ENCODE peak calls at places on chromosomes 1 and 21, in five cellular contexts. P is CD4-positive, alpha-beta memory T cell; F is small intestine; I is mucosa of descending colon; Q is SJSA1. Z is an unnamed sample. For H3K4me1, the result is how much of the 10 kb centered on the place peaks cover.

GRCh38 chr1:1013105-1013921 is at the start of gene ISG15:
- DNase-seq in P (peak), F (peak), I (peak), Q (peak), Z (peak)

GRCh38 chr1:182633657-182634281 is 29.6 kb upstream of the RGS16 start:
- DNase-seq in P (no peak), F (peak), I (peak), Q (peak), Z (no peak)

GRCh38 chr1:161439280-161440232 is 65.7 kb upstream of the FCGR2A start:
- DNase-seq in P (no peak), F (peak), I (peak), Q (no peak), Z (no peak)

GRCh38 chr21:31855180-31855579 is 17.6 kb upstream of the HUNK start:
- DNase-seq in P (no peak), F (no peak), I (no peak), Q (no peak), Z (no peak)

GRCh38 chr1:16628361-16629111 is 15.2 kb upstream of the NBPF1 start:
- DNase-seq in P (no peak), F (no peak), I (peak), Q (no peak), Z (no peak)

GRCh38 chr1:43149889-43150288 is 22.2 kb downstream of the EBNA1BP2 start:
- DNase-seq in P (no peak), F (no peak), I (no peak), Q (no peak), Z (no peak)

GRCh38 chr1:228938248-228938891 is 203.1 kb downstream of the RHOU start:
- DNase-seq in P (no peak), F (peak), I (no peak), Q (no peak), Z (no peak)

GRCh38 chr21:31203371-31204054 is 140.5 kb downstream of the TIAM1 start:
- DNase-seq in P (no peak), F (no peak), I (no peak), Q (peak), Z (no peak)

GRCh38 chr21:31961704-31962103 is 88.9 kb downstream of the HUNK start:
- DNase-seq in P (no peak), F (no peak), I (no peak), Q (no peak), Z (no peak)

GRCh38 chr1:116573388-116574100 is 2.7 kb upstream of the CD58 start:
- DNase-seq in P (no peak), F (no peak), I (no peak), Q (no peak), Z (no peak)

GRCh38 chr1:1230656-1231399 is 973 bp downstream of the SDF4 start:
- DNase-seq in P (no peak), F (peak), I (peak), Q (peak), Z (no peak)

GRCh38 chr21:41232055-41232454 is 64.1 kb downstream of the BACE2 start:
- DNase-seq in P (no peak), F (no peak), I (no peak), Q (no peak), Z (no peak)

GRCh38 chr1:176183618-176184017 is 23.5 kb downstream of the COP1 start:
- DNase-seq in P (no peak), F (no peak), I (no peak), Q (peak), Z (no peak)

GRCh38 chr1:197773856-197774255 is 1.4 kb downstream of the DENND1B start:
- DNase-seq in P (no peak), F (peak), I (no peak), Q (no peak), Z (no peak)

GRCh38 chr21:45997495-45998275 is 16.1 kb downstream of the COL6A1 start:
- DNase-seq in P (peak), F (no peak), I (no peak), Q (no peak), Z (no peak)

GRCh38 chr1:200415693-200416593 is 6.1 kb upstream of the ZNF281 start:
- DNase-seq in P (no peak), F (no peak), I (no peak), Q (peak), Z (no peak)

DNA sequence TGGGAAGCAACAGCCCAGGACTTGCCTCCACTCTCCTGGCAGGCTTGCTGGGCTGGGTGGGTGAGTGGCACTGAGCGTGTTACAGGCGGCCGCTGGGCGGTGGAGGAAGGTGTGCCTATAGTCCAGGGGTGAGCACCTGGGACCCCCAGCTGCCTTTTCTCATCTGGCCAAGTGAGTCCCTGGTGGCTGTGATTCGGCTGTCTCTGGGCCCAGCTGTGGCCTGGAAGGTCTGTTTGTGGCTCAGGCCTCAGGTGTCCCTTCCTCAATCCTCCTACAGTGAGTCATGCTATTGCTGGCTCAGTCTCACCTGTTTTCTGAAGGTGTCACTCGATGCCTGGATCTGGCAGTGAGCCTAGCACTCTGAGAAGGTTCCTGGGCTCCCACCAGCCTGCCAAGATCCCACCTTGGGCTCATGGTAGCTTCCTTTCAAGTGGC is 564.2 kb downstream of the PTPRU start:
- DNase-seq in P (no peak), F (no peak), I (no peak), Q (no peak), Z (no peak)
- H3K4me1 ChIP-seq in P (under half), F (under half), I (under half), Q (under half), Z (under half)

GRCh38 chr1:186845581-186846210 is 16.9 kb downstream of the PLA2G4A start:
- DNase-seq in P (no peak), F (no peak), I (no peak), Q (no peak), Z (no peak)
- H3K4me1 ChIP-seq in P (under half), F (under half), I (under half), Q (under half), Z (under half)

DNA sequence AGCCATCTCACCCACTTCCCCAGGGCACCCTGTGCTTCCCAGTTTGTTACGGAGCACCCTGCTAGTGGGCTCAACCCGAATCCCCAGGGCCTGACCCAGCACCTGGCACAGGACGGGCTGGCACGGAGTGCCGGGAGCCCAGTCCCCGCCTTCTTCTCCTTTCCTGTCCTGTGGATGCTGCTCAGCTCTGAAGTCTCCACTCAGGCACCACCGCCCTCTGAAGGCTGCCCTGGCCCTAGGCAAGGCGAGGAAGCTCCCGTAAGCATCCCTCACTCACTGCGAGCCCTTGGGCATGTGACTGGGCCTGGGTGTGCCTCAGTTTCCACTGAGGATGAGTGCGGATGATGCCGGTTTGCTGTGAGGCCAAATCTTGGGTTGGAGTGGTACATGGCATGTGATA is 21.8 kb downstream of the SLC1A7 start:
- DNase-seq in P (no peak), F (no peak), I (no peak), Q (no peak), Z (no peak)
- H3K4me1 ChIP-seq in P (under half), F (under half), I (under half), Q (half or more), Z (under half)

GRCh38 chr1:155012760-155013602 is 10.4 kb downstream of the ZBTB7B start:
- DNase-seq in P (peak), F (peak), I (no peak), Q (no peak), Z (no peak)
- H3K4me1 ChIP-seq in P (half or more), F (under half), I (half or more), Q (under half), Z (under half)

GRCh38 chr1:8370046-8370881 is 52.4 kb downstream of the SLC45A1 start:
- DNase-seq in P (no peak), F (peak), I (no peak), Q (peak), Z (no peak)
- H3K4me1 ChIP-seq in P (under half), F (under half), I (under half), Q (half or more), Z (under half)

GRCh38 chr1:191969287-191969686 is 189.0 kb upstream of the RGS18 start:
- DNase-seq in P (no peak), F (no peak), I (no peak), Q (no peak), Z (no peak)

GRCh38 chr1:191963286-191963685 is 195.0 kb upstream of the RGS18 start:
- DNase-seq in P (no peak), F (no peak), I (no peak), Q (no peak), Z (no peak)

GRCh38 chr1:191959856-191960255 is 198.4 kb upstream of the RGS18 start:
- DNase-seq in P (no peak), F (no peak), I (no peak), Q (no peak), Z (no peak)

GRCh38 chr1:191963781-191964455 is 194.3 kb upstream of the RGS18 start:
- DNase-seq in P (no peak), F (no peak), I (no peak), Q (no peak), Z (no peak)
- H3K4me1 ChIP-seq in P (under half), F (under half), I (under half), Q (under half), Z (under half)

GRCh38 chr1:154411525-154411924 is 6.4 kb downstream of the IL6R start:
- DNase-seq in P (no peak), F (no peak), I (no peak), Q (no peak), Z (no peak)

GRCh38 chr1:154417338-154417608 is 12.1 kb downstream of the IL6R start:
- DNase-seq in P (no peak), F (no peak), I (no peak), Q (no peak), Z (no peak)

GRCh38 chr1:154413177-154413576 is 8.0 kb downstream of the IL6R start:
- DNase-seq in P (no peak), F (no peak), I (no peak), Q (no peak), Z (no peak)

GRCh38 chr1:154416496-154417337 is 11.6 kb downstream of the IL6R start:
- DNase-seq in P (no peak), F (no peak), I (no peak), Q (no peak), Z (no peak)

GRCh38 chr1:154414606-154415005 is 9.5 kb downstream of the IL6R start:
- DNase-seq in P (no peak), F (no peak), I (no peak), Q (no peak), Z (no peak)
- H3K4me1 ChIP-seq in P (half or more), F (under half), I (under half), Q (under half), Z (under half)